ENCODE peak calls at places on chromosomes 3 and 15, in eight cellular contexts. X, V, U, N, D, J, P and T are unnamed samples.

GRCh38 chr15:93703092-93703785 is 528.1 kb upstream of the MCTP2 start:
- DNase-seq in X (peak; percentile 33), V (no peak), U (no peak), N (no peak), D (no peak), J (no peak), P (no peak), T (no peak)

GRCh38 chr3:193674714-193675113 is 81.7 kb downstream of the OPA1 start:
- DNase-seq in X (no peak), V (no peak), U (no peak), N (no peak), D (no peak), J (no peak), P (no peak), T (no peak)

GRCh38 chr15:97984157-97984556 is 23.7 kb downstream of the ARRDC4 start:
- DNase-seq in X (no peak), V (peak; percentile 59), U (no peak), N (no peak), D (no peak), J (no peak), P (no peak), T (no peak)

GRCh38 chr15:82540055-82540983 is at the start of gene RPS17:
- DNase-seq in X (no peak), V (peak; percentile 92), U (peak; percentile 98), N (peak; percentile 98), D (peak; percentile 67), J (peak; percentile 91), P (peak; percentile 79), T (peak; percentile 98)

GRCh38 chr15:98599911-98600685 is 48.2 kb upstream of the IGF1R start:
- DNase-seq in X (no peak), V (peak; percentile 36), U (peak; percentile 79), N (no peak), D (no peak), J (no peak), P (no peak), T (no peak)

GRCh38 chr3:196603683-196604082 is 35.2 kb downstream of the FBXO45 start:
- DNase-seq in X (no peak), V (no peak), U (no peak), N (no peak), D (no peak), J (no peak), P (no peak), T (no peak)

GRCh38 chr3:170128259-170128976 is 53.1 kb downstream of the PHC3 start:
- DNase-seq in X (peak; percentile 44), V (no peak), U (no peak), N (peak; percentile 7), D (no peak), J (no peak), P (no peak), T (no peak)

GRCh38 chr15:33031324-33031736 is 163.2 kb downstream of the FMN1 start:
- DNase-seq in X (peak; percentile 66), V (peak; percentile 77), U (no peak), N (no peak), D (no peak), J (no peak), P (peak; percentile 44), T (no peak)

GRCh38 chr3:27696906-27697305 is 25.2 kb downstream of the EOMES start:
- DNase-seq in X (peak; percentile 1), V (no peak), U (no peak), N (no peak), D (no peak), J (no peak), P (no peak), T (no peak)

GRCh38 chr3:31189971-31190370 is 295.5 kb upstream of the GADL1 start:
- DNase-seq in X (no peak), V (no peak), U (no peak), N (no peak), D (no peak), J (no peak), P (no peak), T (no peak)

GRCh38 chr3:73502609-73503560 is 121.9 kb downstream of the PDZRN3 start:
- DNase-seq in X (peak; percentile 87), V (peak; percentile 73), U (peak; percentile 86), N (peak; percentile 4), D (peak; percentile 31), J (peak; percentile 40), P (peak; percentile 24), T (peak; percentile 5)

GRCh38 chr3:101279162-101279561 is 41.2 kb downstream of the IMPG2 start:
- DNase-seq in X (no peak), V (no peak), U (no peak), N (no peak), D (no peak), J (no peak), P (no peak), T (no peak)

GRCh38 chr3:46558184-46559029 is 7.7 kb downstream of the LRRC2 start:
- DNase-seq in X (peak; percentile 1), V (peak; percentile 95), U (peak; percentile 91), N (peak; percentile 68), D (peak; percentile 68), J (peak; percentile 25), P (no peak), T (peak; percentile 78)

GRCh38 chr3:192514081-192514753 is 213.1 kb downstream of the FGF12 start:
- DNase-seq in X (peak; percentile 93), V (no peak), U (peak; percentile 33), N (no peak), D (no peak), J (no peak), P (no peak), T (no peak)

GRCh38 chr3:32564195-32564594 is 6.5 kb downstream of the DYNC1LI1 start:
- DNase-seq in X (no peak), V (no peak), U (peak; percentile 12), N (no peak), D (no peak), J (no peak), P (no peak), T (no peak)

GRCh38 chr3:117790256-117790987 is 1080.8 kb downstream of the TUSC7 start:
- DNase-seq in X (no peak), V (no peak), U (no peak), N (no peak), D (no peak), J (no peak), P (no peak), T (no peak)

GRCh38 chr3:148631124-148631903 is 66.4 kb upstream of the AGTR1 start:
- DNase-seq in X (no peak), V (no peak), U (no peak), N (no peak), D (no peak), J (no peak), P (no peak), T (no peak)